ENCODE peak calls at places on chromosomes 5 and 9, in eight cellular contexts. I is heart right ventricle; F is stimulated activated CD4-positive, alpha-beta T cell treated with anti-CD3 and anti-CD28 coated beads, Interleukin-12 subunit alpha, Interleukin-12 subunit beta, amount 100 ng/mL, for 4 hours; Q is T-helper 9 cell; H is T-cell; R is HuH-7; W is NCI-H2081; B is substantia nigra. O is an unnamed sample.
A peak's percentile ranks its signal among the peaks of the same experiment; 100 is the strongest.

GRCh38 chr5:58071566-58071965 is 388.3 kb downstream of the PLK2 start:
- DNase-seq in B (no peak), I (peak; percentile 87), F (no peak), H (no peak), W (no peak), Q (no peak), R (no peak), O (peak; percentile 42)

GRCh38 chr5:39175273-39175955 is 43.9 kb downstream of the FYB1 start:
- DNase-seq in F (no peak), H (no peak), I (no peak), W (no peak), R (no peak), Q (no peak), B (no peak), O (no peak)

GRCh38 chr9:129482521-129483466 is 138.1 kb downstream of the C9orf50 start:
- DNase-seq in I (peak; percentile 93), Q (no peak), W (peak; percentile 56), R (peak; percentile 72), H (no peak), B (peak; percentile 34), F (peak; percentile 44), O (peak; percentile 59)

GRCh38 chr5:14032944-14033343 is 88.5 kb upstream of the DNAH5 start:
- DNase-seq in R (no peak), B (no peak), Q (no peak), H (no peak), W (no peak), I (no peak), F (no peak), O (no peak)

GRCh38 chr9:133797406-133798150 is 59.4 kb upstream of the SARDH start:
- DNase-seq in F (no peak), W (no peak), H (no peak), R (no peak), Q (no peak), B (no peak), I (no peak), O (no peak)

GRCh38 chr9:8643464-8643863 is 843.9 kb upstream of the DMAC1 start:
- DNase-seq in W (no peak), B (no peak), Q (no peak), H (no peak), R (no peak), I (no peak), F (no peak), O (no peak)

GRCh38 chr5:34648039-34648438 is 8.1 kb upstream of the RAI14 start:
- DNase-seq in B (no peak), H (no peak), Q (no peak), R (no peak), I (no peak), W (no peak), F (no peak), O (no peak)

GRCh38 chr9:136488247-136489214 is 5.7 kb upstream of the SEC16A start:
- DNase-seq in I (peak; percentile 69), F (peak; percentile 77), B (peak; percentile 13), H (peak; percentile 51), R (peak; percentile 88), Q (peak; percentile 75), W (peak; percentile 44), O (peak; percentile 81)

GRCh38 chr5:75616961-75617660 is 5.9 kb downstream of the ANKDD1B start:
- DNase-seq in Q (no peak), I (no peak), W (no peak), B (no peak), F (no peak), H (no peak), R (no peak), O (no peak)

GRCh38 chr9:36191290-36191645 is 547 bp downstream of the CLTA start:
- DNase-seq in W (peak; percentile 51), B (no peak), R (no peak), F (peak; percentile 35), I (no peak), Q (peak; percentile 37), H (peak; percentile 12), O (peak; percentile 36)

GRCh38 chr9:2800385-2801179 is 43.3 kb downstream of the PUM3 start:
- DNase-seq in R (peak; percentile 20), W (no peak), B (no peak), Q (no peak), F (no peak), I (no peak), H (no peak), O (peak; percentile 8)

GRCh38 chr9:36192196-36192595 is 1.5 kb downstream of the CLTA start:
- DNase-seq in B (no peak), R (no peak), F (no peak), W (no peak), I (no peak), H (no peak), Q (no peak), O (no peak)

GRCh38 chr5:100792781-100793180 is 110.3 kb downstream of the ST8SIA4 start:
- DNase-seq in B (no peak), F (no peak), W (no peak), R (no peak), Q (no peak), H (no peak), I (no peak), O (no peak)

GRCh38 chr5:84290161-84290560 is 94.5 kb downstream of the EDIL3 start:
- DNase-seq in F (no peak), H (no peak), I (no peak), B (no peak), W (no peak), R (no peak), Q (no peak), O (no peak)

GRCh38 chr9:71743217-71743705 is 25.1 kb downstream of the CEMIP2 start:
- DNase-seq in Q (no peak), R (no peak), F (no peak), W (no peak), B (no peak), H (no peak), I (no peak), O (no peak)

GRCh38 chr5:171801-172331 is 19.4 kb upstream of the LRRC14B start:
- DNase-seq in R (no peak), H (no peak), Q (no peak), I (no peak), F (no peak), W (no peak), B (no peak), O (no peak)

GRCh38 chr5:140341591-140341990 is 4.8 kb downstream of the HBEGF start:
- DNase-seq in Q (no peak), H (no peak), B (no peak), F (no peak), R (no peak), I (peak; percentile 80), W (no peak), O (no peak)

GRCh38 chr5:83377131-83377865 is 94.2 kb upstream of the VCAN start:
- DNase-seq in F (no peak), W (no peak), I (no peak), B (no peak), Q (no peak), H (no peak), R (no peak), O (no peak)

GRCh38 chr9:16726718-16727451 is 143.6 kb downstream of the BNC2 start:
- DNase-seq in H (no peak), F (no peak), Q (no peak), I (peak; percentile 47), R (no peak), B (no peak), W (peak; percentile 60), O (peak; percentile 82)

GRCh38 chr9:98909935-98910334 is 33.8 kb upstream of the COL15A1 start:
- DNase-seq in F (no peak), Q (no peak), B (no peak), R (no peak), W (no peak), H (no peak), I (no peak), O (no peak)

GRCh38 chr5:80127037-80127642 is 92.0 kb downstream of the THBS4 start:
- DNase-seq in I (no peak), H (no peak), B (no peak), W (no peak), R (no peak), F (no peak), Q (no peak), O (no peak)

GRCh38 chr9:104976196-104976595 is 48.2 kb upstream of the ABCA1 start:
- DNase-seq in I (no peak), F (no peak), B (no peak), Q (no peak), W (no peak), R (no peak), H (no peak), O (no peak)

GRCh38 chr5:148909001-148909400 is 82.6 kb downstream of the ADRB2 start:
- DNase-seq in Q (no peak), B (no peak), H (no peak), I (no peak), W (no peak), F (no peak), R (no peak), O (no peak)

GRCh38 chr5:40733439-40733838 is 22.3 kb downstream of the TTC33 start:
- DNase-seq in W (no peak), H (no peak), Q (no peak), F (no peak), B (no peak), R (no peak), I (no peak), O (no peak)

GRCh38 chr5:102099766-102100331 is 196.2 kb downstream of the SLCO4C1 start:
- DNase-seq in I (no peak), H (no peak), R (peak; percentile 3), W (no peak), Q (no peak), B (no peak), F (no peak), O (no peak)

GRCh38 chr5:178069909-178070308 is 43.4 kb upstream of the N4BP3 start:
- DNase-seq in H (no peak), I (no peak), Q (no peak), F (no peak), R (peak; percentile 59), W (peak; percentile 15), B (no peak), O (peak; percentile 71)

GRCh38 chr9:81225586-81225985 is 463.8 kb downstream of the TLE1 start:
- DNase-seq in R (no peak), I (no peak), F (no peak), Q (no peak), H (no peak), W (peak; percentile 22), B (no peak), O (no peak)

GRCh38 chr5:176921669-176922196 is 22.6 kb upstream of the HK3 start:
- DNase-seq in B (no peak), H (no peak), W (no peak), Q (no peak), I (no peak), R (no peak), F (no peak), O (no peak)

GRCh38 chr5:106797996-106798395 is 872.7 kb downstream of the EFNA5 start:
- DNase-seq in F (no peak), Q (no peak), W (no peak), B (no peak), I (no peak), R (no peak), H (no peak), O (no peak)

GRCh38 chr5:80187691-80188090 is 68.2 kb downstream of the SERINC5 start:
- DNase-seq in B (no peak), R (no peak), H (no peak), F (no peak), W (no peak), I (no peak), Q (no peak), O (no peak)

GRCh38 chr5:151180291-151180690 is 22.7 kb upstream of the ANXA6 start:
- DNase-seq in Q (no peak), I (no peak), R (no peak), F (no peak), W (no peak), B (no peak), H (no peak), O (no peak)

GRCh38 chr5:154542581-154542980 is 64.6 kb upstream of the HAND1 start:
- DNase-seq in W (no peak), I (no peak), Q (no peak), R (no peak), B (no peak), F (no peak), H (no peak), O (no peak)

GRCh38 chr9:119500072-119500771 is 131.0 kb upstream of the BRINP1 start:
- DNase-seq in I (no peak), Q (no peak), H (no peak), F (no peak), W (no peak), B (no peak), R (no peak), O (no peak)

GRCh38 chr9:134635431-134636141 is 6.0 kb upstream of the COL5A1 start:
- DNase-seq in Q (no peak), B (no peak), H (no peak), I (no peak), F (no peak), W (no peak), R (no peak), O (no peak)